ENCODE peak calls at places on chromosome 19, in eight cellular contexts. W is breast epithelium, J is uterus, M is endothelial cell of umbilical vein, D is adrenal gland, F is transverse colon, L is heart left ventricle, T is body of pancreas. B is an unnamed sample. For H3K9me3, the result is how much of the 10 kb centered on the place peaks cover.

GRCh38 chr19:46202426-46202825 is 27.1 kb upstream of the IGFL1 start:
- DNase-seq in W (no peak), J (no peak), M (no peak), D (no peak), F (no peak), L (no peak), T (no peak), B (no peak)

GRCh38 chr19:2476451-2477140 is 669 bp downstream of the GADD45B start:
- DNase-seq in W (no peak), J (peak), M (peak), D (peak), F (peak), L (peak), T (peak), B (no peak)

GRCh38 chr19:17125728-17126677 is 50.4 kb downstream of the MYO9B start:
- DNase-seq in W (peak), J (peak), M (no peak), D (peak), F (peak), L (peak), T (peak), B (no peak)

GRCh38 chr19:38975214-38975860 is at the start of gene FBXO17:
- DNase-seq in W (no peak), J (peak), M (peak), D (peak), F (peak), L (peak), T (peak), B (no peak)

GRCh38 chr19:42250666-42251531 is 4.0 kb downstream of the ERF start:
- DNase-seq in W (peak), J (peak), M (peak), D (peak), F (no peak), L (peak), T (peak), B (no peak)

GRCh38 chr19:15502264-15502663 is 6.1 kb upstream of the CYP4F22 start:
- DNase-seq in W (no peak), J (no peak), M (no peak), D (no peak), F (no peak), L (no peak), T (no peak), B (no peak)

GRCh38 chr19:15304140-15304705 is 28.1 kb downstream of the BRD4 start:
- DNase-seq in W (no peak), J (no peak), M (no peak), D (no peak), F (no peak), L (peak), T (no peak), B (no peak)

GRCh38 chr19:38057954-38058690 is 151.1 kb downstream of the SIPA1L3 start:
- DNase-seq in W (peak), J (no peak), M (no peak), D (no peak), F (peak), L (no peak), T (peak), B (no peak)

GRCh38 chr19:3359850-3360493 is 6.4 kb upstream of the NFIC start:
- DNase-seq in W (no peak), J (no peak), M (no peak), D (no peak), F (no peak), L (no peak), T (no peak), B (no peak)

GRCh38 chr19:10286803-10287737 is at the start of gene ICAM4:
- DNase-seq in W (no peak), J (peak), M (peak), D (peak), F (peak), L (peak), T (peak), B (no peak)

GRCh38 chr19:18762125-18763023 is 28.7 kb downstream of the COMP start:
- DNase-seq in W (peak), J (peak), M (peak), D (peak), F (peak), L (peak), T (peak), B (no peak)

GRCh38 chr19:6737873-6738725 is 719 bp upstream of the GPR108 start:
- DNase-seq in W (peak), J (peak), M (peak), D (peak), F (peak), L (peak), T (peak), B (no peak)
- TF ChIP-seq POLR2A in W (no peak), J (peak), M (no peak), D (no peak), F (no peak), L (peak), T (no peak), B (no peak)

GRCh38 chr19:34957830-34958751 is 5.9 kb downstream of the ZNF792 start:
- DNase-seq in W (no peak), J (no peak), M (no peak), D (no peak), F (no peak), L (no peak), T (no peak), B (no peak)
- H3K9me3 ChIP-seq in W (half or more), J (half or more), M (under half), D (under half), F (half or more), L (under half), T (under half), B (half or more)

DNA sequence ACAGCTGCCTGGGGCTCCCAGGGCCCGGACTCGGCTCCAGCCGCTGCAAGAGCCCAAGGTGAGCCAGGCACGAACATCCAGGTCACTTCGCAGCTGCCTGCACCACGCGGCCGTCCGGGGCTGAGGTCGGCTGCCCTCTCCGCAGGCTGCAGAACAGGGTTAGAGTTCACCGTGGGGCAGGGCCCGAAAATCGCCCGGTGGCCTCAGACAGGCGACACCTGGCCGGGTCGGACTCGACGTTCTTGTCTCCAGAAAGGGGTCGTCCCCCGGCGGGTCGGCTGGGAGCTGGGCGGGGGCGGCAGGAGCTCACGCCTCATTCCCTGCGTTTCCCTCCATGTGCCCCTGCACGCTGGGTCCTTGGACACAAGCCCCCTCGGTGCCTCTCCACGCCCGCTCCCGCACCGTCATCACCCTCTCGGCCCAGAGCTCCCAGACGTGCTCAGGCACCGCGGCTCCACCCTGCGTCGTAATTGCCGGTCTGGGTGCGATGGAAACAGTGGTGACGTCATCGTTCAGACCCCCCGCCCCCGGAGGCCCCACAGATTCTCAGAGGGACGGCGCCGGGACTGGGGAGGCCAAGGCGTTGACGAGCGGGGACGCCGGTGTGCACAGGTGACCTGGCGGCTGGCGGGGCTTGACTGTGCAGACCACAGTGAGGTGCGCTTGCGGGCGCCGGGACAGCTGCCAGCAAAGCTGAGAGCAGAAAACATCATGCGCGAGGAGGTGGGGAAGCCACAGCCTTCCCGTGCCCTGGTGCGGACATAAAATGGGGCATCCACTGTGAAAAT is 4.0 kb upstream of the GRIN3B start:
- DNase-seq in W (peak), J (no peak), M (peak), D (no peak), F (peak), L (no peak), T (peak), B (no peak)
- TF ChIP-seq POLR2A in W (no peak), J (no peak), M (no peak), D (no peak), F (no peak), L (no peak), T (no peak), B (no peak)

DNA sequence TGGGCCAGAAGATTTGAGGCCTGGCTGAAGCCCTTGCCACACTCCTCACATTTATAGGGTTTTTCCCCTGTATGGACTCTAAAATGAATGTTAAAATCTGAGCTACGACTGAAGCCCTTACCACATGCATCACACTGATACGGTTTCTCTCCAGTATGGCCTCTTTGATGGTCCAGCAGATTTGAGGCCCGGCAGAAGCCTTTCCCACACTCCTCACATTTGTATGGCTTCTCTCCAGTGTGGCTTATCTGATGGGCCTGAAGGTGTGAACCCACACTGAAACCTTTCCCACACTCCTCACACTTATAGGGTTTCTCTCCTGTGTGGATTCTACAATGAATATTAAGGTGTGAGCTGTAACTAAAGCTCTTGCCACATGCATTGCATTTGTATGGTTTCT is 21.0 kb downstream of the ZNF45 start:
- DNase-seq in W (no peak), J (no peak), M (no peak), D (no peak), F (no peak), L (no peak), T (no peak), B (no peak)
- H3K9me3 ChIP-seq in W (half or more), J (half or more), M (under half), D (under half), F (half or more), L (under half), T (half or more), B (half or more)

DNA sequence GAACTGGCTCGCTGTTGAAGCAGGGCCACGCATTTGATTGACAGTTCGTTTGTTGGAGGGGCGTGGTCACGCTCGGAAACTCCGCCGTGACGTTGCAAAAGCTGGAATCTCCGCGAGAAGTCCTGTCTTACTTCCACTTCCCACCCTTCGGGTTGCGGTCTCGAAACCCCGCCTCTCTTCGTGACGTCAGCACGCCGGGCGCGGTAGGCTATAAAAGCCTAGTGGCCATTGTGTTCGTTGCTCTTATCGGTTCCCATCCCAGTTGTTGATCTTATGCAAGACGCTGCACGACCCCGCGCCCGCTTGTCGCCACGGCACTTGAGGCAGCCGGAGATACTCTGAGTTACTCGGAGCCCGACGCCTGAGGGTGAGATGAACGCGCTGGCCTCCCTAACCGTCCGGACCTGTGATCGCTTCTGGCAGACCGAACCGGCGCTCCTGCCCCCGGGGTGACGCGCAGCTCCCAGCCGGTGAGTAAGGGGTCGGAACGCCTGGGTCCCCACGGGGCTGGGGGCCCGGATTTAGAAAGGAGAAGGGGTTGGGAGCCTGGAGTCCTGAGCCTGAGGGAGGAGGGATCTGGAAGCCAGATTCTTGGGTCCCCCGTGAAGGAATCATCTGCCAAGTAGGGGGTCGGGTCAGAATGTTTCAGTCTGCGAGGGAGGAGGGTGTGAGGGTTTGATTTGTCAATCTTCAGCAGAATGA is at the start of gene PPP1R15A:
- DNase-seq in W (peak), J (peak), M (peak), D (peak), F (peak), L (peak), T (peak), B (peak)
- TF ChIP-seq POLR2A in W (peak), J (peak), M (peak), D (peak), F (peak), L (peak), T (peak), B (no peak)

GRCh38 chr19:56623006-56623405 is 20.0 kb upstream of the SMIM17 start:
- DNase-seq in W (no peak), J (no peak), M (no peak), D (no peak), F (no peak), L (no peak), T (no peak), B (no peak)
- H3K9me3 ChIP-seq in W (under half), J (half or more), M (under half), D (under half), F (half or more), L (under half), T (under half), B (under half)

DNA sequence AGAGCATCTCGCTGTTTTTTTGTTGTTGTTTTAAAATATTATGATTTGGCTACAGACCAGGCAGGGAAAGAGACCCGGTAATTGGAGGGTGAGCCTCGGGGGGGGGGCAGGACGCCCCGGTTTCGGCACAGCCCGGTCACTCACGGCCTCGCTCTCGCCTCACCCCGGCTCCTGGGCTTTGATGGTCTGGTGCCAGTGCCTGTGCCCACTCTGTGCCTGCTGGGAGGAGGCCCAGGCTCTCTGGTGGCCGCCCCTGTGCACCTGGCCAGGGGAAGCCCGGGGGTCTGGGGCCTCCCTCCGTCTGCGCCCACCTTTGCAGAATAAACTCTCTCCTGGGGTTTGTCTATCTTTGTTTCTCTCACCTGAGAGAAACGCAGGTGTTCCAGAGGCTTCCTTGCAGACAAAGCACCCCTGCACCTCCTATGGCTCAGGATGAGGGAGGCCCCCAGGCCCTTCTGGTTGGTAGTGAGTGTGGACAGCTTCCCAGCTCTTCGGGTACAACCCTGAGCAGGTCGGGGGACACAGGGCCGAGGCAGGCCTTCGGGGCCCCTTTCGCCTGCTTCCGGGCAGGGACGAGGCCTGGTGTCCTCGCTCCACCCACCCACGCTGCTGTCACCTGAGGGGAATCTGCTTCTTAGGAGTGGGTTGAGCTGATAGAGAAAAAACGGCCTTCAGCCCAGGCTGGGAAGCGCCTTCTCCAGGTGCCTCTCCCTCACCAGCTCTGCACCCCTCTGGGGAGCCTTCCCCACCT is 183.3 kb downstream of the KDM4B start:
- DNase-seq in W (no peak), J (no peak), M (no peak), D (peak), F (no peak), L (no peak), T (peak), B (no peak)
- TF ChIP-seq POLR2A in W (no peak), J (no peak), M (no peak), D (no peak), F (no peak), L (no peak), T (no peak), B (no peak)

DNA sequence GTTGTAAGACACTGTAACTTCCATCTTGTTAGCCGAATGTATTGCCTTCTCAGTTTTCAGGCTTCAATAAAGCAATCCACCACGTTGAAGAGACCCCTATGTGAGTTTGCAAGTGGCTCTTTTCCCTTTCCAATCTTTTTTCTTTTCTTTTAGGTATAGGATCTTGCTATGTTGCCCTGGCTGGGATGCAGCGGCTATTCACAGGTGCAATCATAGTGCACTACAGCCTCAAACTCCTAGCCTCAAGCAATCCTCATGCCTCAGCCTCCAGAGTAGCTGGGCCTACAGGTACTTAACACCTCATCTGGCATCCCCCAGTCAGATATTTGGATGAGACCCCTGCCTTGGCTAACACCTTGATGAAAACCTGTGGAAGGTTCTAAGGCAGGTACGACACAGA is 33.5 kb upstream of the FEM1A start:
- DNase-seq in W (no peak), J (no peak), M (no peak), D (no peak), F (no peak), L (no peak), T (no peak), B (no peak)
- H3K9me3 ChIP-seq in W (under half), J (under half), M (under half), D (under half), F (under half), L (under half), T (under half), B (under half)

B was measured in vagina.